ENCODE peak calls at places on chromosomes 11 and 22, in four cellular contexts. B is NCI-H1048, G is cardiac fibroblast, S is hypothalamus. T is an unnamed sample.

GRCh38 chr11:48082771-48083170 is 102.4 kb downstream of the PTPRJ start:
- DNase-seq in B (no peak), G (no peak), S (no peak), T (no peak)

GRCh38 chr11:561148-562003 is 606 bp downstream of the RASSF7 start:
- DNase-seq in B (no peak), G (no peak), S (no peak), T (no peak)

GRCh38 chr11:107927559-107927958 is 689 bp upstream of the RAB39A start:
- DNase-seq in B (no peak), G (no peak), S (no peak), T (no peak)

GRCh38 chr22:25622011-25622410 is 57.5 kb downstream of the GRK3 start:
- DNase-seq in B (no peak), G (peak), S (no peak), T (no peak)

GRCh38 chr11:6615882-6616585 is 3.2 kb downstream of the TPP1 start:
- DNase-seq in B (no peak), G (no peak), S (no peak), T (no peak)

GRCh38 chr11:112453601-112454577 is 193.2 kb upstream of the PLET1 start:
- DNase-seq in B (peak), G (peak), S (no peak), T (peak)

GRCh38 chr11:101706015-101706414 is 122.2 kb upstream of the TRPC6 start:
- DNase-seq in B (no peak), G (no peak), S (no peak), T (no peak)

GRCh38 chr11:119062779-119063178 is 4.8 kb upstream of the VPS11 start:
- DNase-seq in B (no peak), G (peak), S (no peak), T (no peak)

GRCh38 chr11:103055174-103055890 is 36.6 kb downstream of the DCUN1D5 start:
- DNase-seq in B (no peak), G (peak), S (no peak), T (no peak)

GRCh38 chr11:20037358-20037757 is 122.9 kb downstream of the DBX1 start:
- DNase-seq in B (no peak), G (no peak), S (no peak), T (no peak)

GRCh38 chr11:10410106-10410843 is 44.8 kb upstream of the AMPD3 start:
- DNase-seq in B (no peak), G (no peak), S (no peak), T (no peak)

GRCh38 chr22:42461511-42461910 is 29.3 kb upstream of the NFAM1 start:
- DNase-seq in B (no peak), G (no peak), S (no peak), T (no peak)

GRCh38 chr22:29946220-29946619 is 63.2 kb downstream of the MTMR3 start:
- DNase-seq in B (no peak), G (no peak), S (no peak), T (no peak)

GRCh38 chr11:69162505-69162904 is 6.8 kb downstream of the SMIM38 start:
- DNase-seq in B (no peak), G (no peak), S (no peak), T (no peak)

GRCh38 chr11:79439893-79440450 is 858 bp downstream of the TENM4 start:
- DNase-seq in B (no peak), G (no peak), S (peak), T (peak)

GRCh38 chr11:68461284-68461861 is 821 bp downstream of the PPP6R3 start:
- DNase-seq in B (no peak), G (peak), S (no peak), T (no peak)

GRCh38 chr11:133386262-133386661 is 146.0 kb downstream of the OPCML start:
- DNase-seq in B (no peak), G (no peak), S (no peak), T (no peak)

GRCh38 chr11:17544181-17544622 is at the start of gene USH1C:
- DNase-seq in B (no peak), G (no peak), S (no peak), T (no peak)

GRCh38 chr11:22466809-22467208 is 128.6 kb downstream of the SLC17A6 start:
- DNase-seq in B (no peak), G (peak), S (no peak), T (no peak)

GRCh38 chr11:9740202-9740881 is 76.5 kb downstream of the SWAP70 start:
- DNase-seq in B (no peak), G (no peak), S (no peak), T (no peak)

GRCh38 chr11:36411202-36411640 is 98.9 kb downstream of the TRAF6 start:
- DNase-seq in B (no peak), G (no peak), S (no peak), T (no peak)

GRCh38 chr11:106480581-106481185 is 403.2 kb downstream of the AASDHPPT start:
- DNase-seq in B (no peak), G (peak), S (no peak), T (no peak)

GRCh38 chr11:76172583-76172982 is 33.7 kb downstream of the WNT11 start:
- DNase-seq in B (no peak), G (no peak), S (no peak), T (no peak)

GRCh38 chr22:32904044-32904443 is 102.5 kb downstream of the TIMP3 start:
- DNase-seq in B (no peak), G (peak), S (no peak), T (no peak)

GRCh38 chr22:35677460-35678187 is 29.4 kb downstream of the APOL6 start:
- DNase-seq in B (no peak), G (no peak), S (no peak), T (no peak)

GRCh38 chr11:86063536-86063935 is 5.3 kb downstream of the PICALM start:
- DNase-seq in B (no peak), G (peak), S (no peak), T (no peak)

GRCh38 chr11:101321222-101321621 is 191.6 kb upstream of the PGR start:
- DNase-seq in B (no peak), G (no peak), S (no peak), T (no peak)

GRCh38 chr11:61174949-61175348 is 13.7 kb upstream of the VPS37C start:
- DNase-seq in B (no peak), G (no peak), S (no peak), T (no peak)

GRCh38 chr11:92848578-92848977 is 120.9 kb upstream of the MTNR1B start:
- DNase-seq in B (no peak), G (no peak), S (no peak), T (no peak)

T was measured in H1.